ENCODE peak calls at places on chromosomes 2 and 18, in seven cellular contexts. K is K562, S is GM12878, Y is SK-N-SH, X is H1, O is HCT116, V is HepG2. E is an unnamed sample.

GRCh38 chr2:102615620-102616436 is 3.5 kb upstream of the SLC9A2 start:
- DNase-seq in K (peak; percentile 81), S (no peak), Y (peak; percentile 69), X (no peak), O (peak; percentile 35), V (peak; percentile 60), E (peak; percentile 48)

GRCh38 chr18:70165936-70166335 is 39.6 kb downstream of the RTTN start:
- DNase-seq in K (no peak), S (peak; percentile 36), Y (no peak), X (no peak), O (no peak), V (no peak), E (no peak)

GRCh38 chr18:78999939-79000338 is 20.3 kb downstream of the SALL3 start:
- DNase-seq in K (no peak), S (no peak), Y (no peak), X (no peak), O (peak; percentile 29), V (no peak), E (peak; percentile 63)

GRCh38 chr2:4381773-4382172 is 678.4 kb downstream of the DCDC2C start:
- DNase-seq in K (no peak), S (no peak), Y (no peak), X (no peak), O (no peak), V (no peak), E (no peak)

GRCh38 chr2:96325884-96326255 is 753 bp downstream of the ITPRIPL1 start:
- DNase-seq in K (no peak), S (no peak), Y (peak; percentile 37), X (no peak), O (no peak), V (no peak), E (no peak)

GRCh38 chr2:27133905-27134780 is at the start of gene PREB:
- DNase-seq in K (peak; percentile 97), S (peak; percentile 88), Y (peak; percentile 100), X (peak; percentile 92), O (peak; percentile 87), V (peak; percentile 91), E (peak; percentile 94)

GRCh38 chr2:27747827-27748352 is 23.6 kb upstream of the MRPL33 start:
- DNase-seq in K (no peak), S (no peak), Y (no peak), X (no peak), O (no peak), V (no peak), E (no peak)

GRCh38 chr2:216002274-216002673 is 11.1 kb downstream of the MREG start:
- DNase-seq in K (peak; percentile 8), S (no peak), Y (no peak), X (no peak), O (no peak), V (no peak), E (no peak)

GRCh38 chr2:59583173-59583765 is 970.2 kb downstream of the BCL11A start:
- DNase-seq in K (no peak), S (no peak), Y (no peak), X (no peak), O (no peak), V (no peak), E (no peak)

GRCh38 chr2:59585657-59586056 is 967.8 kb downstream of the BCL11A start:
- DNase-seq in K (no peak), S (no peak), Y (peak; percentile 4), X (no peak), O (no peak), V (no peak), E (no peak)

GRCh38 chr2:59589881-59590280 is 963.6 kb downstream of the BCL11A start:
- DNase-seq in K (no peak), S (no peak), Y (no peak), X (no peak), O (no peak), V (no peak), E (no peak)

GRCh38 chr2:59590802-59591201 is 962.7 kb downstream of the BCL11A start:
- DNase-seq in K (no peak), S (no peak), Y (no peak), X (no peak), O (no peak), V (no peak), E (no peak)

GRCh38 chr2:59584958-59585357 is 968.5 kb downstream of the BCL11A start:
- DNase-seq in K (peak; percentile 4), S (no peak), Y (peak; percentile 19), X (peak; percentile 59), O (no peak), V (peak; percentile 6), E (no peak)
- TF ChIP-seq JUND in K (no peak), S (no peak), Y (no peak), X (no peak), O (no peak), V (no peak), E (no peak)

GRCh38 chr2:195477248-195477995 is 179.6 kb upstream of the SLC39A10 start:
- DNase-seq in K (no peak), S (no peak), Y (no peak), X (no peak), O (no peak), V (no peak), E (no peak)

GRCh38 chr2:195475336-195475735 is 181.7 kb upstream of the SLC39A10 start:
- DNase-seq in K (no peak), S (no peak), Y (no peak), X (no peak), O (no peak), V (no peak), E (no peak)

GRCh38 chr2:195479407-195479806 is 177.6 kb upstream of the SLC39A10 start:
- DNase-seq in K (no peak), S (no peak), Y (no peak), X (no peak), O (no peak), V (no peak), E (no peak)

GRCh38 chr2:195480121-195480520 is 176.9 kb upstream of the SLC39A10 start:
- DNase-seq in K (no peak), S (no peak), Y (no peak), X (no peak), O (no peak), V (no peak), E (no peak)

GRCh38 chr2:195477996-195478382 is 179.0 kb upstream of the SLC39A10 start:
- DNase-seq in K (no peak), S (no peak), Y (no peak), X (no peak), O (no peak), V (no peak), E (no peak)
- TF ChIP-seq JUND in K (no peak), S (no peak), Y (no peak), X (no peak), O (no peak), V (no peak), E (no peak)

DNA sequence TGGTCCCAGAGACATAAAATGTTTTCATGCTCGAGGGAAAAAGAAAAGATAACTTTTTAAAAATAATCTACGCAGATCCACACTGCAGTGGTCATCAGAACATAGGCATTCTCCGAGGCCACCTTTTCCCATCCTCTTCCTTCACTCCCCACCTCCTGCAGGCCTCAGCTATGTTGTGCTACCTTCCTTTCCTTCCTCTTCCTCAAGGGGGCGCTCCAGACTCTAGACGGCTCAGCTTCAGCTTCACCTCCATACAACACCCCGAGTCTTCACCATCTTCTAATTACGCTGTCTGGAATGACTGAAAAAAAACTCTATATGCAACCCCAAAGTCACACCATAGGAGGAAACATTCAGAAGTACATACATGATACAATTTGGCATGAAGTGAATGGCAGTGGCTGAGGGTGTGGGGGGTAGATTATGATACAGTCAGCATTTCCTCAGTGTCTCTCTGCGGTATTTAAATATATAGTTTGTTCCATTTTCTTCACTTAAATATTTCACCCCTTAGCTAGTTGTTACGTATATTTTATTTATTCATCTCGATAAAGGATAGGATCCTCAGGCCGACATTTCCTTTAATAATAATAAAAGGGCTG is 583.6 kb downstream of the IRS1 start:
- DNase-seq in K (peak; percentile 29), S (no peak), Y (peak; percentile 23), X (peak; percentile 49), O (peak; percentile 77), V (peak; percentile 63), E (peak; percentile 79)
- TF ChIP-seq JUND in K (no peak), S (no peak), Y (no peak), X (no peak), O (no peak), V (no peak), E (no peak)

GRCh38 chr18:25805323-25805722 is 285.1 kb downstream of the SS18 start:
- DNase-seq in K (no peak), S (no peak), Y (no peak), X (no peak), O (no peak), V (no peak), E (no peak)
- TF ChIP-seq JUND in K (no peak), S (no peak), Y (no peak), X (no peak), O (no peak), V (no peak), E (no peak)

GRCh38 chr2:154978244-154978643 is 279.7 kb downstream of the KCNJ3 start:
- DNase-seq in K (no peak), S (no peak), Y (no peak), X (no peak), O (no peak), V (no peak), E (no peak)
- TF ChIP-seq JUND in K (no peak), S (no peak), Y (no peak), X (no peak), O (no peak), V (no peak), E (no peak)

GRCh38 chr2:234980476-234981187 is 28.8 kb downstream of the SH3BP4 start:
- DNase-seq in K (no peak), S (no peak), Y (no peak), X (no peak), O (no peak), V (peak; percentile 78), E (peak; percentile 45)

GRCh38 chr2:234977228-234977679 is 25.4 kb downstream of the SH3BP4 start:
- DNase-seq in K (no peak), S (no peak), Y (no peak), X (no peak), O (no peak), V (peak; percentile 96), E (no peak)

GRCh38 chr2:234979204-234980167 is 27.7 kb downstream of the SH3BP4 start:
- DNase-seq in K (no peak), S (no peak), Y (no peak), X (no peak), O (no peak), V (peak; percentile 73), E (no peak)

GRCh38 chr2:234976479-234977227 is 24.8 kb downstream of the SH3BP4 start:
- DNase-seq in K (no peak), S (no peak), Y (no peak), X (no peak), O (no peak), V (peak; percentile 78), E (no peak)

DNA sequence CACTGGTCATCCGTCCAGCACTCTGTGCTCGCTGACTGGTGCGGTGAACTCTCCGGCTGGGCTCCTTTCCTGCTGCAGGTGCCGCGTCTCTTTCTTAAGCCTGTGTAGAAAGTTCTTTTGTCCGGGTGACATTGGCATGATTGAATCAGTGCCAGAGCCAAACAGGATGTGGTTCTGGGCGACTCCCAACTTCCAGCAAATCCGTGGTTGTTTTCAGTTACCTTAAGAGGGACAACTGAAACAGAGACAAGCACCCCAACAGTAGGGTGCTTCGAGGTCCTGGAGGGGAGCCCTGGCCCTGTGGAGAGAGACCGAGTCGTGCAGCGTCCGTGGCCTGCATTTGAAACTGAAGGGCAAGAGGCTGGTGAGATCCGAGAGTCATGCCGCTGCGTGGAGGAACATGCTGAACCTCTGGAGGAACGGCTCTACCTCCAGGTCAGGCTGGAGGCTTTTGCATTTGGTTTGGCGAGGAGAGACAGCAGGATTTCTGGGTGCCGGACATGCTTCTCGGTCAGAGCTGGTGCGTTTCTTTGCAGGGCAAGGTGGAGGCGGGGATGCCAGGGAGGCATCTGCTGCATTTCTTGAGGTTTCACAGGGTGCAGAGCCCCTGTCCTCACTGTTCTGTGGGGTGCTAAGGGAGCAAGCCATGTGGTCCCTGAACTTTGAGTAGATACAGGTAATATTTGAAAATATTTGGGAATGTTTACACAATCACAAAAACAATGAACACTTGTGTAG is 26.8 kb downstream of the SH3BP4 start:
- DNase-seq in K (no peak), S (no peak), Y (no peak), X (no peak), O (no peak), V (peak; percentile 75), E (peak; percentile 58)
- TF ChIP-seq JUND in K (no peak), S (no peak), Y (no peak), X (no peak), O (no peak), V (no peak), E (no peak)